ENCODE peak calls at places on chromosomes 7 and 10, in five cellular contexts. D, C, Y, B and V are unnamed samples.

GRCh38 chr7:78607099-78607498 is 808.5 kb downstream of the PHTF2 start:
- DNase-seq in D (peak; percentile 17), C (no peak), Y (peak; percentile 13), B (peak; percentile 6), V (no peak)

GRCh38 chr7:128383781-128384180 is 22.3 kb upstream of the PRRT4 start:
- DNase-seq in D (no peak), C (no peak), Y (peak; percentile 50), B (no peak), V (no peak)

GRCh38 chr7:83921798-83922607 is 272.6 kb downstream of the SEMA3A start:
- DNase-seq in D (no peak), C (peak; percentile 59), Y (peak; percentile 73), B (peak; percentile 44), V (no peak)

GRCh38 chr7:124276005-124276606 is 243.2 kb upstream of the TMEM229A start:
- DNase-seq in D (peak; percentile 23), C (peak; percentile 7), Y (no peak), B (no peak), V (no peak)

GRCh38 chr10:28302012-28302667 is 724 bp downstream of the MPP7 start:
- DNase-seq in D (no peak), C (peak; percentile 67), Y (peak; percentile 67), B (peak; percentile 42), V (no peak)

GRCh38 chr10:37495415-37495814 is 362.0 kb downstream of the ZNF248 start:
- DNase-seq in D (no peak), C (peak; percentile 2), Y (peak; percentile 31), B (no peak), V (no peak)

GRCh38 chr10:33657154-33657900 is 322.9 kb upstream of the NRP1 start:
- DNase-seq in D (no peak), C (no peak), Y (peak; percentile 30), B (peak; percentile 17), V (no peak)

GRCh38 chr7:106770191-106770590 is 94.9 kb upstream of the PIK3CG start:
- DNase-seq in D (no peak), C (peak; percentile 86), Y (peak; percentile 88), B (peak; percentile 97), V (no peak)

GRCh38 chr7:133790911-133791310 is 336.2 kb upstream of the LRGUK start:
- DNase-seq in D (no peak), C (no peak), Y (no peak), B (no peak), V (no peak)

GRCh38 chr7:73870041-73870492 is 9.1 kb downstream of the TMEM270 start:
- DNase-seq in D (no peak), C (no peak), Y (no peak), B (no peak), V (no peak)

GRCh38 chr10:82576093-82576492 is 701.1 kb downstream of the NRG3 start:
- DNase-seq in D (no peak), C (no peak), Y (no peak), B (no peak), V (no peak)

GRCh38 chr7:25314729-25315267 is 86.5 kb upstream of the NPVF start:
- DNase-seq in D (no peak), C (no peak), Y (peak; percentile 4), B (no peak), V (no peak)

GRCh38 chr10:48494073-48494472 is 110.8 kb downstream of the ARHGAP22 start:
- DNase-seq in D (no peak), C (no peak), Y (no peak), B (no peak), V (no peak)

GRCh38 chr10:103723557-103723956 is 131.8 kb downstream of the SH3PXD2A start:
- DNase-seq in D (no peak), C (no peak), Y (no peak), B (no peak), V (no peak)

GRCh38 chr10:103724074-103724473 is 131.3 kb downstream of the SH3PXD2A start:
- DNase-seq in D (no peak), C (no peak), Y (no peak), B (no peak), V (no peak)

GRCh38 chr10:103720964-103721335 is 134.4 kb downstream of the SH3PXD2A start:
- DNase-seq in D (no peak), C (no peak), Y (no peak), B (no peak), V (no peak)

GRCh38 chr10:103724771-103725170 is 130.6 kb downstream of the SH3PXD2A start:
- DNase-seq in D (no peak), C (no peak), Y (no peak), B (peak; percentile 60), V (no peak)

DNA sequence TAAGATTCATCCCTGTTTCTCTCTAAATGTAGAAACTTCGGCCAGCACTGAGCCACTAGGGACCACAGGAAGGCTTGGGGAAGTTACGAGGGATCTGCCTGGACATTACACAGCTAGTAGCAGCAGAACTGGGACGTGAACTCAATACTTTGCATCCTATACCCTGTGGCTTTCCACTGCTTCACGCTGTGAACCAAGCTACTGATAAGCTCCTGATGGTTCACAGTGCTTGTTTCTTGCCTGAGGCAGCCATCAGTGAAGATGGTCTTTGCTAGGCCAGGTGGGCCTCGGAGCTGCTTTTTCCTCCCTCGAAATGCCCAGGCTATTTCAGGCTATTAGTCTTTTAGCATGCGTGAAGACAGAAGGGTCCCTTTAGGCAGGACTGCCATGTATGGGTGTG is 132.7 kb downstream of the SH3PXD2A start:
- DNase-seq in D (no peak), C (no peak), Y (no peak), B (no peak), V (no peak)
- H3K36me3 ChIP-seq in D (no peaks in the 10 kb centered on the region), C (peaks cover 7% of the 10 kb centered on the region), Y (no peaks in the 10 kb centered on the region), B (peaks cover 4% of the 10 kb centered on the region), V (no peaks in the 10 kb centered on the region)

GRCh38 chr7:21454906-21455305 is 27.0 kb downstream of the SP4 start:
- DNase-seq in D (no peak), C (no peak), Y (no peak), B (no peak), V (no peak)

GRCh38 chr7:21450876-21451275 is 23.0 kb downstream of the SP4 start:
- DNase-seq in D (no peak), C (no peak), Y (no peak), B (no peak), V (no peak)

GRCh38 chr7:21454182-21454581 is 26.3 kb downstream of the SP4 start:
- DNase-seq in D (no peak), C (no peak), Y (no peak), B (no peak), V (no peak)

GRCh38 chr7:21448974-21449373 is 21.1 kb downstream of the SP4 start:
- DNase-seq in D (no peak), C (no peak), Y (no peak), B (no peak), V (no peak)

DNA sequence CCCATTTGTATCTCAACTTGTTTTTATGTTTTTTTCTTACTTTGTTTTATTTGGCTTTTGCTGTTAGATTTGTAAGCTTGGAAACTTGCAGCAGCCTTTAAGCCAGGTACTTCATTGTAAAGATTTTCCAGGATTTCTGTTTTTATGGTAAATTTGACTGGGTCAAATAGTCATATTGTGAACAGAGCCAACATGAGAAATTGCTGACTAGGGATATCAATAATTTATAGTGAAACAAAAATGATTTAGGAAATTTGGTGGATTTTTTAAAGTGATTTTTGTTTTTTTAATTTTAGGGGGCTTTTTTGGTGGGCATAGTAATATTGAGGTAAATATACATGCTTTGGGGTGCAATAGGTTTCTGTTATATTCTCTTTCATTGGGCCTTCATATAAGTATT is 22.2 kb downstream of the SP4 start:
- DNase-seq in D (no peak), C (no peak), Y (no peak), B (no peak), V (no peak)
- H3K36me3 ChIP-seq in D (peaks cover 44% of the 10 kb centered on the region), C (no peaks in the 10 kb centered on the region), Y (no peaks in the 10 kb centered on the region), B (no peaks in the 10 kb centered on the region), V (no peaks in the 10 kb centered on the region)

GRCh38 chr10:13648425-13648824 is 61.7 kb downstream of the PRPF18 start:
- DNase-seq in D (no peak), C (no peak), Y (no peak), B (no peak), V (no peak)

GRCh38 chr10:13652860-13653259 is 66.1 kb downstream of the PRPF18 start:
- DNase-seq in D (no peak), C (no peak), Y (no peak), B (no peak), V (no peak)

GRCh38 chr10:13651969-13652720 is 65.4 kb downstream of the PRPF18 start:
- DNase-seq in D (no peak), C (no peak), Y (no peak), B (no peak), V (no peak)

GRCh38 chr10:13650961-13651360 is 64.2 kb downstream of the PRPF18 start:
- DNase-seq in D (no peak), C (no peak), Y (no peak), B (no peak), V (no peak)

DNA sequence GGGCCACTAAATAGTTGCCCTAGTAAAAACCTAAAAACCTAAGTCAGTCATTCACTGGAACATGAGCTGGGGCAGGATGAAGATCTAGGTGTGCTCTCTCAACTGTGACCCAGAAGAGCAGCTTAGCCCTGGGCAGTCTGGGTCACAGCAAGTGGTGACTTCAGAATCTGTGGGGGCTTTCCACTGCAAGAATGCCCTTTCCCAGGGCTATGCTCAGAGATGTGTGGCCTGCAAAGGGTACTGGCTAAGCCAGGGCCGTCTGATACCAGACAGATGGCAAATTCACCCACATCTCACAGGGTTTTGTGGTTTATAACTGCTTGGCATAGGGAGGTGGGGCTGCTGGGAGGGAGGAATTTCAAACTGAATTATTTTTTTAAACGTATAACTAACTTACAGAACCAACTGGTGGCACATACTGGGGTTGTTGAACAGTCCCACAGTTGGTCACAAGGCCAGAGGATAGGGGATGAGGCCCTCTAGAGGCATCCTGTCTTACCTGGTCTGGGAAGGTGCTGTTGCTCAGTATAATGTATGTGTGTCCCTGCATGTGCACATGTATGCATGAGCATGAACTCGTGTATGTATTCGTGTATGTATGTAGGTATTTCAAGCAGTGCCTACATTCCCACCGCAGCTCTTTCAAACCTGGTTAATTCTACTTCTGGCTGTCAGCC is 63.2 kb downstream of the PRPF18 start:
- DNase-seq in D (no peak), C (no peak), Y (no peak), B (no peak), V (no peak)
- H3K36me3 ChIP-seq in D (peaks cover 8% of the 10 kb centered on the region), C (peaks cover 100% of the 10 kb centered on the region), Y (peaks cover 28% of the 10 kb centered on the region), B (peaks cover 37% of the 10 kb centered on the region), V (no peaks in the 10 kb centered on the region)

GRCh38 chr7:5350174-5350463 is 67.4 kb downstream of the SLC29A4 start:
- DNase-seq in D (no peak), C (no peak), Y (no peak), B (no peak), V (no peak)

GRCh38 chr7:5351508-5352265 is 68.9 kb downstream of the SLC29A4 start:
- DNase-seq in D (no peak), C (no peak), Y (no peak), B (no peak), V (no peak)

GRCh38 chr7:5350600-5351385 is 68.0 kb downstream of the SLC29A4 start:
- DNase-seq in D (no peak), C (no peak), Y (no peak), B (no peak), V (no peak)

GRCh38 chr7:5354460-5355279 is 69.0 kb downstream of the TNRC18 start:
- DNase-seq in D (no peak), C (peak; percentile 17), Y (peak; percentile 93), B (peak; percentile 32), V (no peak)

DNA sequence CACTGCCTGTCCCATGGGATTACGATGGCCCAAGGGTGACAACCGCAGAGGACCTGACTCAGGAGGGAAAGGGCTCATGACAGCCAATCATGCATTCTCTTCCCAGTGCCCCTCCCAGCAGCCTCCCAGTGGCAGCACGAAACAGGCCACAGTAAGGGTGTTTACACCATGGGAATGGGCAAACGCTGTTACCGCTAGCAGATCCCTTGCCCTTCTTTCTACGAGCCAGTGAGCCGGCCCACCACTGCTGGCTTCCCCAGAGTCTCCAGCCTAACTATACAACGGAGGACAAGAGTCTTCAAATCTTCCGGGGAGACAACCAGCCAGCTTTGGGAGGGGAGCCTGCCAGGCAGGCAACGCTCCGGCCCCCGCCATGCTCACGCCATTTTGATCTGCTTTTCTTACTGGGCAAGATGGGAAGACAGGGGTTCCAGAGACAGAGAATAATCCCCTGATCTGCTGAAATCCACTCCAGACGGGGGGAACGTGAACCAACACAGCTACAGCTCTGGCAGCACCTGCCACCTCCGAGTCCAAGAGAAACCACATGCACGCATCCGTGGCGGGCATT is 69.8 kb downstream of the SLC29A4 start:
- DNase-seq in D (no peak), C (no peak), Y (no peak), B (no peak), V (no peak)
- H3K36me3 ChIP-seq in D (no peaks in the 10 kb centered on the region), C (peaks cover 39% of the 10 kb centered on the region), Y (peaks cover 12% of the 10 kb centered on the region), B (peaks cover 13% of the 10 kb centered on the region), V (peaks cover 3% of the 10 kb centered on the region)